ENCODE peak calls at places on chromosomes 7 and 10, in four cellular contexts. D is HepG2, U is WTC11, B is K562. A is an unnamed sample.

GRCh38 chr10:114801411-114801813 is 20.2 kb upstream of the FHIP2A start:
- DNase-seq in D (no peak), U (no peak), B (no peak), A (no peak)

GRCh38 chr7:158267737-158268435 is 319.7 kb downstream of the PTPRN2 start:
- DNase-seq in D (no peak), U (no peak), B (no peak), A (no peak)

GRCh38 chr7:46478046-46478445 is 557.0 kb upstream of the IGFBP3 start:
- DNase-seq in D (no peak), U (no peak), B (no peak), A (no peak)

GRCh38 chr7:148623586-148624282 is 33.2 kb downstream of the C7orf33 start:
- DNase-seq in D (no peak), U (no peak), B (no peak), A (no peak)

GRCh38 chr7:31553636-31554035 is 39.7 kb downstream of the ITPRID1 start:
- DNase-seq in D (no peak), U (no peak), B (no peak), A (no peak)

GRCh38 chr10:78173360-78174020 is 139.8 kb downstream of the RPS24 start:
- DNase-seq in D (no peak), U (no peak), B (no peak), A (no peak)

GRCh38 chr7:28409716-28410627 is 2.3 kb upstream of the CREB5 start:
- DNase-seq in D (no peak), U (peak), B (no peak), A (peak)

GRCh38 chr7:44748948-44749731 is 493 bp downstream of the ZMIZ2 start:
- DNase-seq in D (no peak), U (no peak), B (peak), A (peak)

GRCh38 chr10:99945286-99945685 is 64.5 kb downstream of the DNMBP start:
- DNase-seq in D (no peak), U (no peak), B (no peak), A (no peak)

GRCh38 chr7:129650056-129650758 is 38.7 kb downstream of the NRF1 start:
- DNase-seq in D (no peak), U (no peak), B (no peak), A (no peak)

GRCh38 chr10:99297033-99297432 is 32.1 kb upstream of the CNNM1 start:
- DNase-seq in D (peak), U (peak), B (peak), A (peak)

GRCh38 chr10:86303626-86304025 is 63.0 kb downstream of the GRID1 start:
- DNase-seq in D (no peak), U (no peak), B (no peak), A (no peak)

GRCh38 chr10:64113796-64114195 is 592.6 kb downstream of the REEP3 start:
- DNase-seq in D (no peak), U (no peak), B (no peak), A (no peak)

GRCh38 chr10:95759233-95759826 is 3.4 kb downstream of the ENTPD1 start:
- DNase-seq in D (no peak), U (no peak), B (no peak), A (no peak)

GRCh38 chr7:132545756-132546155 is 30.5 kb downstream of the PLXNA4 start:
- DNase-seq in D (no peak), U (no peak), B (no peak), A (no peak)

GRCh38 chr7:32256811-32257210 is 186.6 kb upstream of the PDE1C start:
- DNase-seq in D (no peak), U (no peak), B (no peak), A (no peak)

GRCh38 chr7:93566876-93567275 is 7.6 kb downstream of the CALCR start:
- DNase-seq in D (no peak), U (no peak), B (no peak), A (no peak)

GRCh38 chr7:90764848-90765570 is 168.9 kb downstream of the CDK14 start:
- DNase-seq in D (peak), U (no peak), B (no peak), A (no peak)

GRCh38 chr10:97805096-97805879 is 33.5 kb upstream of the SFRP5 start:
- DNase-seq in D (no peak), U (peak), B (no peak), A (no peak)

GRCh38 chr7:92788559-92789183 is 47.7 kb downstream of the CDK6 start:
- DNase-seq in D (no peak), U (no peak), B (no peak), A (no peak)

GRCh38 chr10:26214004-26214403 is 2.6 kb upstream of the GAD2 start:
- DNase-seq in D (no peak), U (peak), B (no peak), A (no peak)

GRCh38 chr10:49817845-49818244 is 55.7 kb upstream of the OGDHL start:
- DNase-seq in D (no peak), U (no peak), B (no peak), A (no peak)

GRCh38 chr7:75650671-75651070 is 88.1 kb downstream of the HIP1 start:
- DNase-seq in D (no peak), U (no peak), B (no peak), A (peak)

GRCh38 chr7:128309921-128310320 is 33.8 kb downstream of the RBM28 start:
- DNase-seq in D (no peak), U (no peak), B (no peak), A (no peak)

GRCh38 chr10:13820119-13820518 is 233.4 kb downstream of the PRPF18 start:
- DNase-seq in D (no peak), U (no peak), B (no peak), A (no peak)

GRCh38 chr7:135602304-135602703 is 44.6 kb downstream of the NUP205 start:
- DNase-seq in D (no peak), U (no peak), B (no peak), A (no peak)

GRCh38 chr10:98646998-98647917 is 200.5 kb upstream of the HPS1 start:
- DNase-seq in D (no peak), U (peak), B (no peak), A (no peak)

GRCh38 chr7:82163586-82163985 is 280.0 kb downstream of the CACNA2D1 start:
- DNase-seq in D (no peak), U (no peak), B (no peak), A (no peak)

GRCh38 chr7:88669913-88670312 is 89.6 kb upstream of the ZNF804B start:
- DNase-seq in D (no peak), U (no peak), B (no peak), A (no peak)

GRCh38 chr10:131689016-131689415 is 211.8 kb upstream of the PPP2R2D start:
- DNase-seq in D (no peak), U (peak), B (no peak), A (no peak)

GRCh38 chr7:7524121-7524520 is 11.6 kb downstream of the COL28A1 start:
- DNase-seq in D (no peak), U (no peak), B (no peak), A (no peak)

GRCh38 chr7:111010833-111011232 is 80.1 kb upstream of the LRRN3 start:
- DNase-seq in D (no peak), U (no peak), B (no peak), A (no peak)

GRCh38 chr7:100013328-100013676 is 2.1 kb upstream of the ZKSCAN1 start:
- DNase-seq in D (no peak), U (no peak), B (no peak), A (no peak)

GRCh38 chr7:30510124-30511074 is 5.8 kb upstream of the GGCT start:
- DNase-seq in D (peak), U (peak), B (peak), A (peak)

GRCh38 chr10:119207713-119208552 is 562 bp downstream of the GRK5 start:
- DNase-seq in D (peak), U (peak), B (no peak), A (peak)

GRCh38 chr10:27944005-27944404 is 54.9 kb downstream of the ODAD2 start:
- DNase-seq in D (no peak), U (no peak), B (no peak), A (no peak)

GRCh38 chr7:17298840-17299476 is 506 bp downstream of the AHR start:
- DNase-seq in D (no peak), U (peak), B (no peak), A (peak)

GRCh38 chr7:151897951-151898686 is 21.2 kb upstream of the PRKAG2 start:
- DNase-seq in D (no peak), U (no peak), B (no peak), A (no peak)

GRCh38 chr10:44829426-44829825 is 81.7 kb upstream of the TMEM72 start:
- DNase-seq in D (no peak), U (no peak), B (no peak), A (no peak)

GRCh38 chr10:87694011-87694794 is 34.5 kb downstream of the PAPSS2 start:
- DNase-seq in D (no peak), U (no peak), B (no peak), A (no peak)
- TF ChIP-seq FOXJ3 in D (no peak), U (no peak), B (no peak), A (no peak)

GRCh38 chr7:26291699-26292538 is at the start of gene SNX10:
- DNase-seq in D (peak), U (peak), B (peak), A (peak)
- TF ChIP-seq FOXJ3 in D (no peak), U (no peak), B (no peak), A (no peak)

DNA sequence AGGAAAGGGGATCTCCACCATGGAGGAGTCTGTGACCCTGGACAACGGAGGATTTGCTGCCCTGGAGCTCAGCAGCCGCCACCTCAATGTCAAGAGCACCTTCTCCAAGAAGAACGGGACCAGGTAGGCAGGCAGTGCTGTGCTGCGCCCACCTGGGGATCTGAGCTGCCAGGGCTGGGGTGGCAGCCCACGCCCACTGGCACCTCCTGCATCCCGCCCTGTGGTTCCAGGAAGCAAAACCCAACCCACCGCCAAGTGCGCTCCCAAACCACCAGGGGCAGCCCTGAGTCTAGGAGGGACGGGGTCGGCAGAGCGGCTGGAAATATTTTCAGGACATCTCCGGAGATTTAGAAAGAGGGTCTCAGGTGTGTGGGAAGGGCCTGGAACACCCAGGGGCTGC is 440.3 kb upstream of the FOXK1 start:
- DNase-seq in D (no peak), U (peak), B (no peak), A (peak)
- TF ChIP-seq FOXJ3 in D (no peak), U (no peak), B (no peak), A (no peak)

GRCh38 chr10:2077231-2077630 is 339.9 kb upstream of the ADARB2 start:
- DNase-seq in D (no peak), U (no peak), B (no peak), A (no peak)

GRCh38 chr10:2079603-2080078 is 342.3 kb upstream of the ADARB2 start:
- DNase-seq in D (peak), U (no peak), B (no peak), A (no peak)

GRCh38 chr10:2081501-2081900 is 344.2 kb upstream of the ADARB2 start:
- DNase-seq in D (no peak), U (peak), B (no peak), A (no peak)

DNA sequence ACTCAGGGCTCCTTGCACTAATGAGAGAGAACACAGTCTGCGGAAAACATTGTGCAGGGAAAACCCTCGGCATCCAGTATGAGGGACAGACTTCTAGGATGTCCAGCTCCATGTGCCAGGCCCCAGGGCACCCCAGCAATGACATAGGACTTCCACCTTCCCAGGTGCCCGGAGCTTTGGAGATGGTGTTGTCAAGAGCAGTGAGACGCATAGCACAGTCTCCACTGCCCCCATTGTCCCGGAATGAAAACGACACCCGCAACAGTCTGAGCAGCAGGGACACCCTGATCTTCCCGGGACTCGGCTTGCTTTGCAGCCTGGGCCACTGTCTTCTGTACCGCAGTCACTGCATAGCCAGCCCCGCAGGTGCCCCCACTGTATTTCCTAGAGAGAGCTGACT is 339.2 kb upstream of the ADARB2 start:
- DNase-seq in D (no peak), U (peak), B (no peak), A (no peak)
- TF ChIP-seq FOXJ3 in D (no peak), U (no peak), B (no peak), A (no peak)

GRCh38 chr7:125878990-125879389 is 949.4 kb upstream of the POT1 start:
- DNase-seq in D (no peak), U (no peak), B (no peak), A (no peak)
- TF ChIP-seq FOXJ3 in D (no peak), U (no peak), B (no peak), A (no peak)

GRCh38 chr10:8043569-8044306 is 10.8 kb upstream of the GATA3 start:
- DNase-seq in D (no peak), U (peak), B (no peak), A (peak)
- TF ChIP-seq FOXJ3 in D (no peak), U (no peak), B (no peak), A (no peak)

GRCh38 chr7:41145656-41146055 is 557.2 kb downstream of the INHBA start:
- DNase-seq in D (no peak), U (no peak), B (no peak), A (no peak)

GRCh38 chr7:41146423-41146822 is 556.5 kb downstream of the INHBA start:
- DNase-seq in D (no peak), U (no peak), B (no peak), A (no peak)

GRCh38 chr7:41149576-41149975 is 553.3 kb downstream of the INHBA start:
- DNase-seq in D (no peak), U (no peak), B (no peak), A (no peak)

GRCh38 chr7:41147651-41148360 is 555.1 kb downstream of the INHBA start:
- DNase-seq in D (no peak), U (no peak), B (no peak), A (no peak)

DNA sequence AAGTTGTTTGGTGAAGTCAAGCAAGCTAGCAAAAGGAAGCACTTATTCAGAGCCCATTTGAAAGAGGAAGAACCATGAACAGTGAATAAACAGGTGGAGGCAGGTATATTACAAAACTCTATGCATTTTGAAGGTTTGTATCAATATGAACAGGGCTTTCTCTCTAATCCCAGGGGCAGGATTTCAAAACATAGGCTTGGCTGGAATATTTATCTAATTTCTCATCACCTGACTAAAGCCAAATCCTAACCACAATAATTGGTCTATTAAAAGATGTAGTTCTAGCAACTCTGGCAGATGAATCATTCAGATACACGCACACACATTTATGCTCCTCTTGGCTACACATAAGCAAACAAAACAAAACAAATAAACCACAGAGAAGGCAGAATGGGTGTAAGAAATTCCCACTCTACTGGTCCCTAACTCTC is 554.4 kb downstream of the INHBA start:
- DNase-seq in D (no peak), U (no peak), B (no peak), A (no peak)
- TF ChIP-seq FOXJ3 in D (no peak), U (no peak), B (no peak), A (no peak)

A was measured in SK-N-SH.